ENCODE peak calls at places on chromosome 9, in nine cellular contexts. M, L, W, H, Z, P, V, E and S are unnamed samples. For H3K4me1, the result is how much of the 10 kb centered on the place peaks cover.

GRCh38 chr9:123360161-123361085 is 4.4 kb downstream of the CRB2 start:
- DNase-seq in P (peak), Z (peak), H (peak), V (peak), W (peak), M (peak), L (no peak), E (no peak), S (peak)

GRCh38 chr9:10036095-10036494 is 576.7 kb downstream of the PTPRD start:
- DNase-seq in W (no peak), M (no peak), P (no peak), E (no peak), H (no peak), L (no peak), V (no peak), Z (no peak), S (no peak)

GRCh38 chr9:120698766-120699165 is 15.5 kb downstream of the MEGF9 start:
- DNase-seq in Z (no peak), M (no peak), W (no peak), L (no peak), P (no peak), E (no peak), H (no peak), V (no peak), S (no peak)

GRCh38 chr9:136763649-136764035 is 676 bp downstream of the LCN15 start:
- DNase-seq in H (no peak), L (no peak), Z (no peak), M (no peak), W (no peak), E (no peak), V (no peak), P (no peak), S (no peak)

GRCh38 chr9:70049672-70050271 is 6.1 kb downstream of the MAMDC2 start:
- DNase-seq in L (no peak), V (no peak), P (no peak), H (no peak), M (no peak), Z (no peak), E (peak), W (no peak), S (no peak)

GRCh38 chr9:133342570-133342969 is 5.4 kb downstream of the MED22 start:
- DNase-seq in L (no peak), H (no peak), M (no peak), E (no peak), P (no peak), Z (peak), W (no peak), V (no peak), S (no peak)

GRCh38 chr9:113530942-113531341 is 67.4 kb downstream of the RGS3 start:
- DNase-seq in E (no peak), Z (no peak), W (no peak), M (no peak), V (no peak), L (no peak), P (no peak), H (no peak), S (no peak)

GRCh38 chr9:97474373-97474925 is 27.0 kb upstream of the TMOD1 start:
- DNase-seq in H (no peak), V (no peak), E (peak), W (no peak), L (no peak), P (no peak), Z (no peak), M (no peak), S (no peak)

GRCh38 chr9:135379540-135380267 is 99.9 kb upstream of the PPP1R26 start:
- DNase-seq in M (no peak), Z (no peak), L (no peak), V (no peak), W (no peak), H (peak), E (no peak), P (no peak), S (no peak)

GRCh38 chr9:111298831-111299603 is 31.0 kb downstream of the OR2K2 start:
- DNase-seq in L (peak), E (peak), H (peak), P (peak), M (peak), V (peak), W (no peak), Z (peak), S (peak)

GRCh38 chr9:36893148-36893547 is 140.9 kb downstream of the PAX5 start:
- DNase-seq in M (no peak), W (no peak), Z (no peak), E (no peak), P (no peak), H (no peak), L (no peak), V (no peak), S (no peak)

GRCh38 chr9:91690540-91691249 is 259.3 kb downstream of the ROR2 start:
- DNase-seq in M (no peak), W (no peak), H (no peak), L (no peak), P (no peak), E (no peak), Z (no peak), V (peak), S (no peak)

GRCh38 chr9:75200892-75201470 is 112.7 kb downstream of the OSTF1 start:
- DNase-seq in M (peak), P (peak), E (peak), V (peak), W (no peak), H (peak), Z (peak), L (peak), S (peak)

GRCh38 chr9:73269430-73270101 is 117.9 kb downstream of the ANXA1 start:
- DNase-seq in Z (peak), L (peak), M (peak), W (no peak), E (peak), H (peak), V (peak), P (peak), S (no peak)

GRCh38 chr9:129111762-129112151 is 542 bp downstream of the PTPA start:
- DNase-seq in P (peak), Z (peak), E (peak), H (peak), V (peak), M (peak), L (no peak), W (peak), S (peak)

GRCh38 chr9:3874472-3875370 is 348.9 kb upstream of the RFX3 start:
- DNase-seq in H (no peak), L (no peak), M (no peak), E (no peak), W (no peak), Z (no peak), V (no peak), P (peak), S (no peak)

GRCh38 chr9:124216474-124217176 is 41.1 kb upstream of the NEK6 start:
- DNase-seq in V (peak), Z (no peak), M (no peak), W (peak), H (no peak), E (no peak), P (no peak), L (no peak), S (peak)

GRCh38 chr9:124855944-124856773 is 2.9 kb downstream of the WDR38 start:
- DNase-seq in V (no peak), H (peak), L (peak), Z (peak), W (peak), M (peak), E (peak), P (peak), S (peak)

GRCh38 chr9:83466877-83467276 is 71.3 kb downstream of the FRMD3 start:
- DNase-seq in W (no peak), P (no peak), V (no peak), E (no peak), L (no peak), M (no peak), H (no peak), Z (no peak), S (no peak)

GRCh38 chr9:71861618-71862017 is 49.4 kb downstream of the ABHD17B start:
- DNase-seq in Z (no peak), V (no peak), W (no peak), H (no peak), E (no peak), L (no peak), P (no peak), M (no peak), S (no peak)

GRCh38 chr9:37953775-37954437 is 50.0 kb upstream of the SLC25A51 start:
- DNase-seq in V (no peak), E (peak), W (no peak), M (no peak), L (peak), H (peak), P (no peak), Z (no peak), S (no peak)

GRCh38 chr9:18520395-18520794 is 46.4 kb downstream of the ADAMTSL1 start:
- DNase-seq in Z (no peak), H (no peak), M (no peak), P (no peak), L (no peak), W (no peak), E (peak), V (no peak), S (no peak)

GRCh38 chr9:136399176-136400037 is 563 bp downstream of the SNAPC4 start:
- DNase-seq in P (peak), L (no peak), V (peak), W (no peak), H (peak), Z (peak), M (no peak), E (no peak), S (peak)

GRCh38 chr9:15149450-15149849 is 157.6 kb downstream of the TTC39B start:
- DNase-seq in L (no peak), M (no peak), P (no peak), V (no peak), E (peak), W (no peak), Z (no peak), H (no peak), S (no peak)

GRCh38 chr9:115671236-115671770 is 482.3 kb upstream of the PAPPA start:
- DNase-seq in Z (no peak), P (no peak), H (no peak), M (no peak), V (no peak), W (no peak), E (no peak), L (no peak), S (no peak)
- H2AFZ ChIP-seq in Z (no peak), P (no peak), H (no peak), M (no peak), V (no peak), W (no peak), E (no peak), L (no peak), S (no peak)

GRCh38 chr9:134372621-134373267 is 46.5 kb downstream of the RXRA start:
- DNase-seq in W (no peak), Z (no peak), L (no peak), H (no peak), P (no peak), M (no peak), V (no peak), E (peak), S (no peak)
- H3K4me1 ChIP-seq in W (under half), Z (under half), L (under half), H (under half), P (under half), M (half or more), V (under half), E (under half), S (under half)

DNA sequence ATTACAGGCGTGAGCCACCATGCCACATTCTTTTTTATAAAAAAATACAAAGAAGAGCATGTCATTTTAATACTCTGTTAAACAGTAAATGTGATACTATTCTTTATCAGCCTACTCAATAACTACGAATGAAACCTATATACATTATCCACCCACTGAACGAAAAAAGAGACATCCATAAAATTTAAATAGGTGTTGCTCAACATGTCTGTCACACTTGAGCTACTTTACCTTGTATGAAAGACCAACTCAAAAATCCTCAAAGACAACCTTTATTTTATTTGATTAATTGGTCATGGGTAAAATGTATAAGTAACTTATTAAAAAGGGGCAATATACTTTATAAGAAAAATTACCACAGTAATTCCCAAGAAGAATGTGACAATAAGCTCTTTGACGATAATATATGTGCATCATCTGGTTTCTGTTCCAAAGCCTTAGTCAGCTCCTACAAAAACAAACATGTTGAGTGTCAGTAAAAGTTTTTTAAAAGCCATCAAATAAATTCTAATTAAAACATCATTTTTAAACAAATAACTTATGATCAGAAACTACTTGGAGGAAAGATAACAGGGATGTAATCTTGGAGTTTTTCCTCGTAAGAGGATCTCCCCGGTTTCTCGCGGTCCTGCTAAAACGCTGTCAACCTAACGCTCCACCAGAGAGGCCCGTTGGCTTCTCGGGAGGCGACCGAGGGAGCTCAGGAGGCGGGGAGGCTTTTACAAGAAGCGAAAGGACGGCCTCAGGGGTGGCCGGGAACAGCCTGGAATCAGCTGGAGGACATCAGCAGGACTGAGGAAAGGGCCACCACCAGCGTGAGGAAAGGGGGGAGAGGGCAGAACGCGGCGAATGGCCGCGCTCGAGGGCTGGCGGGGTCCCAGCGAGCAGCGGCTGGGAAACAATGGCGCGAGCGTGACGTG is 13.5 kb upstream of the ANKRD18B start:
- DNase-seq in L (no peak), E (peak), W (peak), M (no peak), V (peak), H (peak), Z (peak), P (peak), S (no peak)
- H2AFZ ChIP-seq in L (peak), E (peak), W (peak), M (peak), V (peak), H (peak), Z (peak), P (peak), S (no peak)

GRCh38 chr9:79611091-79611614 is 39.4 kb downstream of the TLE4 start:
- DNase-seq in E (peak), L (no peak), M (no peak), P (peak), W (no peak), V (no peak), H (peak), Z (peak), S (peak)
- H3K4me1 ChIP-seq in E (under half), L (under half), M (under half), P (half or more), W (under half), V (under half), H (under half), Z (under half), S (half or more)

GRCh38 chr9:89475891-89476440 is 21.9 kb downstream of the SEMA4D start:
- DNase-seq in W (no peak), L (no peak), V (no peak), P (no peak), M (no peak), H (no peak), E (no peak), Z (no peak), S (no peak)

GRCh38 chr9:89474939-89475338 is 23.0 kb downstream of the SEMA4D start:
- DNase-seq in V (no peak), E (no peak), L (no peak), H (no peak), M (no peak), W (no peak), P (no peak), Z (no peak), S (no peak)

GRCh38 chr9:89471390-89471789 is 26.5 kb downstream of the SEMA4D start:
- DNase-seq in H (no peak), P (no peak), Z (no peak), E (no peak), L (no peak), M (no peak), W (no peak), V (no peak), S (no peak)

GRCh38 chr9:89476546-89476945 is 21.4 kb downstream of the SEMA4D start:
- DNase-seq in V (no peak), E (no peak), M (no peak), Z (no peak), P (no peak), W (no peak), H (no peak), L (no peak), S (no peak)

GRCh38 chr9:89473762-89474469 is 24.0 kb downstream of the SEMA4D start:
- DNase-seq in H (no peak), Z (no peak), L (no peak), W (no peak), P (no peak), M (no peak), V (no peak), E (peak), S (no peak)
- H2AFZ ChIP-seq in H (no peak), Z (no peak), L (no peak), W (no peak), P (no peak), M (no peak), V (no peak), E (no peak), S (no peak)

GRCh38 chr9:131666029-131666428 is 73.8 kb downstream of the RAPGEF1 start:
- DNase-seq in M (no peak), W (no peak), P (no peak), V (no peak), H (no peak), L (no peak), Z (no peak), E (no peak), S (no peak)

GRCh38 chr9:131666779-131667178 is 73.1 kb downstream of the RAPGEF1 start:
- DNase-seq in E (no peak), H (no peak), M (no peak), Z (no peak), W (no peak), L (no peak), P (no peak), V (no peak), S (no peak)

GRCh38 chr9:131660466-131661405 is 79.1 kb downstream of the RAPGEF1 start:
- DNase-seq in M (no peak), L (no peak), Z (peak), W (no peak), H (no peak), P (peak), V (no peak), E (no peak), S (no peak)

GRCh38 chr9:131661954-131662621 is 77.8 kb downstream of the RAPGEF1 start:
- DNase-seq in E (no peak), W (no peak), L (no peak), Z (no peak), V (no peak), P (no peak), H (peak), M (no peak), S (no peak)

GRCh38 chr9:131663288-131663687 is 76.6 kb downstream of the RAPGEF1 start:
- DNase-seq in L (no peak), W (no peak), V (no peak), M (no peak), P (no peak), H (no peak), E (no peak), Z (no peak), S (no peak)
- H3K4me1 ChIP-seq in L (under half), W (under half), V (under half), M (under half), P (under half), H (under half), E (under half), Z (under half), S (under half)

GRCh38 chr9:131834721-131835120 is 94.8 kb upstream of the RAPGEF1 start:
- DNase-seq in H (no peak), W (no peak), E (no peak), M (no peak), V (no peak), Z (no peak), P (no peak), L (no peak), S (no peak)

GRCh38 chr9:131836021-131836420 is 96.1 kb upstream of the RAPGEF1 start:
- DNase-seq in V (no peak), Z (no peak), P (peak), H (no peak), W (no peak), E (no peak), L (no peak), M (no peak), S (no peak)

GRCh38 chr9:131833906-131834305 is 94.0 kb upstream of the RAPGEF1 start:
- DNase-seq in H (no peak), W (no peak), E (peak), Z (no peak), V (no peak), M (no peak), P (no peak), L (no peak), S (no peak)

GRCh38 chr9:131836607-131837315 is 96.9 kb upstream of the RAPGEF1 start:
- DNase-seq in H (no peak), M (no peak), Z (no peak), W (no peak), E (no peak), P (no peak), V (no peak), L (no peak), S (no peak)

GRCh38 chr9:131835132-131835910 is 95.4 kb upstream of the RAPGEF1 start:
- DNase-seq in Z (peak), V (no peak), P (no peak), M (no peak), L (no peak), E (no peak), W (no peak), H (no peak), S (no peak)
- H2AFZ ChIP-seq in Z (peak), V (no peak), P (no peak), M (no peak), L (no peak), E (no peak), W (no peak), H (no peak), S (no peak)

GRCh38 chr9:127937046-127937382 is 640 bp downstream of the DPM2 start:
- DNase-seq in V (no peak), E (no peak), M (no peak), L (no peak), Z (no peak), H (no peak), W (no peak), P (no peak), S (no peak)

GRCh38 chr9:127934248-127934647 is 3.4 kb downstream of the DPM2 start:
- DNase-seq in M (no peak), Z (no peak), W (no peak), P (no peak), H (no peak), L (no peak), E (no peak), V (no peak), S (no peak)

GRCh38 chr9:127935765-127936221 is 1.9 kb downstream of the DPM2 start:
- DNase-seq in Z (no peak), W (no peak), L (no peak), E (peak), V (no peak), P (no peak), M (no peak), H (peak), S (no peak)

GRCh38 chr9:127936347-127936852 is 1.3 kb downstream of the DPM2 start:
- DNase-seq in P (no peak), H (no peak), Z (no peak), E (no peak), V (no peak), W (no peak), L (no peak), M (no peak), S (no peak)

DNA sequence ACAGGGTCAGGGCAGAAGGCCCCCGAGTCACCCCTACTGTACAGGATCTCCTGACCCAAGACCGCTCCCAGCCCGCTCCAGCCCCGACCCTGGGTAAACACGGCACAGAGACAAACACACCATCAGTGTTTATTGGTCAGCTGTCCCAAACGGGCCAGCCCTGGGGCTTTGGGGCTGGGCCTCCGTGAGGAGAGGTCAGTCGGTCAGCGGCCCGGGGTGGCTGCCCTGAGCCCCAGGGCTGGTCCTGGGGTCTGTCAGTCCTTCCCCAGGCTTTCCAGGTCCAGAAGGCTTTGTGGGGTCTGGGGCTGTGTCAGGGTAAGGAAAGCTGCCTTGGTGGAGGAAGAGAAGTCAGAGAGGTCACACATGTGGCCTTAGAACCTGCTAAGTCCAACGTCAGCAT is 2.7 kb downstream of the DPM2 start:
- DNase-seq in Z (no peak), M (no peak), L (no peak), H (no peak), V (no peak), P (no peak), E (no peak), W (no peak), S (no peak)
- H3K4me1 ChIP-seq in Z (under half), M (under half), L (under half), H (half or more), V (under half), P (under half), E (under half), W (under half), S (under half)